ENCODE peak calls at places on chromosomes 11 and 22, in seven cellular contexts. T is trophoblast cell, F is mesendoderm, I is IMR-90, P is H1, Q is mesenchymal stem cell, O is neuronal stem cell. K is an unnamed sample.
A peak's percentile ranks its signal among the peaks of the same experiment; 100 is the strongest.

GRCh38 chr11:100841711-100842407 is 154.8 kb downstream of the ARHGAP42 start:
- DNase-seq in F (no peak), Q (no peak), P (no peak), I (no peak), T (no peak), O (no peak), K (no peak)

GRCh38 chr11:17782145-17782544 is 47.6 kb downstream of the KCNC1 start:
- DNase-seq in I (no peak), T (no peak), P (no peak), Q (no peak), O (no peak), F (no peak), K (no peak)

GRCh38 chr11:73693877-73694525 is 47.6 kb downstream of the PLEKHB1 start:
- DNase-seq in T (no peak), O (no peak), P (no peak), I (no peak), F (no peak), Q (no peak), K (no peak)

GRCh38 chr22:46083383-46084350 is 66.7 kb upstream of the PPARA start:
- DNase-seq in T (no peak), F (no peak), Q (no peak), O (no peak), I (no peak), P (no peak), K (no peak)

GRCh38 chr11:128714881-128715280 is 21.0 kb downstream of the FLI1 start:
- DNase-seq in F (no peak), O (no peak), Q (peak; percentile 99), T (peak; percentile 72), P (no peak), I (peak; percentile 97), K (no peak)

GRCh38 chr11:78313181-78313788 is 104.3 kb downstream of the GAB2 start:
- DNase-seq in F (no peak), I (peak; percentile 79), T (no peak), Q (peak; percentile 74), O (no peak), P (no peak), K (no peak)

GRCh38 chr22:29457730-29458129 is 19.3 kb downstream of the RFPL1 start:
- DNase-seq in I (peak; percentile 37), P (no peak), O (peak; percentile 62), Q (peak; percentile 51), F (peak; percentile 93), T (no peak), K (peak; percentile 84)

GRCh38 chr11:72627594-72628281 is 46.5 kb downstream of the PDE2A start:
- DNase-seq in I (no peak), T (no peak), O (no peak), P (no peak), F (no peak), Q (no peak), K (no peak)

GRCh38 chr22:31056986-31057599 is 24.0 kb upstream of the SMTN start:
- DNase-seq in F (no peak), Q (no peak), P (no peak), T (no peak), O (no peak), I (no peak), K (no peak)

GRCh38 chr22:42641801-42642413 is 1.5 kb upstream of the ATP5MGL start:
- DNase-seq in Q (peak; percentile 27), I (no peak), O (no peak), P (no peak), T (no peak), F (no peak), K (no peak)

GRCh38 chr22:42636506-42636905 is 3.9 kb downstream of the ATP5MGL start:
- DNase-seq in Q (no peak), T (no peak), P (no peak), O (no peak), F (no peak), I (no peak), K (no peak)

GRCh38 chr22:42639541-42640241 is 710 bp downstream of the ATP5MGL start:
- DNase-seq in T (no peak), O (no peak), F (no peak), I (no peak), Q (peak; percentile 54), P (no peak), K (no peak)

GRCh38 chr22:42635531-42635930 is 4.9 kb downstream of the ATP5MGL start:
- DNase-seq in T (peak; percentile 90), I (peak; percentile 90), Q (peak; percentile 93), P (no peak), O (no peak), F (no peak), K (no peak)

GRCh38 chr22:42637555-42637954 is 2.8 kb downstream of the ATP5MGL start:
- DNase-seq in P (no peak), Q (no peak), I (no peak), T (no peak), O (no peak), F (no peak), K (peak; percentile 28)
- H4K8ac ChIP-seq in P (peak overlapping the region; percentile 4), Q (no peak overlapping the region), I (no peak overlapping the region), T (no peak overlapping the region), O (no peak overlapping the region), F (no peak overlapping the region), K (no peak overlapping the region)

DNA sequence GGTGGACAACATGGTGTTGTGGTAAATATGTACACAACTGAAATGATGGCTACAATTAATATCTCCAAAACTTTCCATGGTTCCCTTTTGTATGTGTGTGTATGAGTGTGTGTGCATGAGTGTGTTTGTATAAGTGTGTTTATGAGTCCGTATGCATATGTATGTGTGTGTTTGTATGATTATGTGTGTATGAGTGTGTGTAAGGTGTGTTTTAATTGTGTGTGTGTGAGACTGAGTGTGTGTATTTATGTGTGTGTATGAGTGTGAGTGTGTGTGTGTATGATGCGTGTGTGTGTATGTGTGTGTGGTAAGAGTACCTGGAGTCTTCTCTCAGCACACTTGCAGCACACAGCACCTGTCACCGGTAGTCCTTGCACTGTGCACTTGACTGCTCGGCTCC is 7.8 kb downstream of the KRTAP5-9 start:
- DNase-seq in O (no peak), F (no peak), I (no peak), T (no peak), Q (no peak), P (no peak), K (no peak)
- H4K8ac ChIP-seq in O (no peak overlapping the region), F (no peak overlapping the region), I (no peak overlapping the region), T (no peak overlapping the region), Q (no peak overlapping the region), P (no peak overlapping the region), K (no peak overlapping the region)

DNA sequence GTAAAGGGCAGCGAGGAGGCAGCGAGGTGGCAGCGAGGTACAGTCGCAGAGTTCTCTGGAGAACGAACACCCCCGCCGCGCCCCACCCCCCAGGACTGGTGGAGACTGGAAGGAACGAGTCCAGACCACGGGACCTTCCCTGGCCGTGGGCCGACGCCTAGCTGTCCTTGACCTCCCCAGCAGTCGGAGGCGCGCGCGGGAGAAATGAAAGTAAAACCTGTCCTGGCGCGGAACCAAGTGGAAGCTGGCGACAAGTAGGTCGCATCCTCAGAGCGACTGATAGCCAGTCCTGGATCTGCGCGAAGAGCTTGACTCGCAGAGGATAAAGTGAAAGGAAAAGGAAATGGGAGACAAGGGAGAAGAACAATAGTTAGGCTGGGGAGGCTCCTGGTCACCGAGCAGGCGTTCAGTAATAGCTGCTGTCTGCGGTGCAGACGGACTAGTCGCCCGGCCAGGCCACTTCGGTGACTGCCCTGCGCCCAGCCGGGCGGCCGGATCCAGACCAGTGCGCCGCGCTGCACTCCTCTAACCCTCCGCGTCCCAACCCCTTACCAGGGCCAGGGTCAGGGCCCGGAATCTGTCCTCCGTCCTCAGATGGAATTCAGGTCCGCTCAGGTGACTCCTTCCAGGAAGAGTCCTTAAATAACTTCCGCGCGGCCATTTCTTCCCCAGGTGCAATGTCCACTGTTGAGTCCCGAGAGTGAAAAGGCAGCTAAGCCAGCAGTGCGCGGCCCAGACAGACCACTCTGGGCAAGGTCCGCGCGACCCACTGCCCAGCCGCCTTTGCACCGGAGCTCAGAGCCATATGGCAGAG is 1.9 kb upstream of the ADM start:
- DNase-seq in F (peak; percentile 72), I (peak; percentile 59), T (peak; percentile 59), P (no peak), O (peak; percentile 46), Q (peak; percentile 85), K (peak; percentile 59)
- H4K8ac ChIP-seq in F (no peak overlapping the region), I (peak overlapping the region; percentile 70), T (peak overlapping the region; percentile 91), P (peak overlapping the region; percentile 95), O (no peak overlapping the region), Q (peak overlapping the region; percentile 99), K (no peak overlapping the region)

DNA sequence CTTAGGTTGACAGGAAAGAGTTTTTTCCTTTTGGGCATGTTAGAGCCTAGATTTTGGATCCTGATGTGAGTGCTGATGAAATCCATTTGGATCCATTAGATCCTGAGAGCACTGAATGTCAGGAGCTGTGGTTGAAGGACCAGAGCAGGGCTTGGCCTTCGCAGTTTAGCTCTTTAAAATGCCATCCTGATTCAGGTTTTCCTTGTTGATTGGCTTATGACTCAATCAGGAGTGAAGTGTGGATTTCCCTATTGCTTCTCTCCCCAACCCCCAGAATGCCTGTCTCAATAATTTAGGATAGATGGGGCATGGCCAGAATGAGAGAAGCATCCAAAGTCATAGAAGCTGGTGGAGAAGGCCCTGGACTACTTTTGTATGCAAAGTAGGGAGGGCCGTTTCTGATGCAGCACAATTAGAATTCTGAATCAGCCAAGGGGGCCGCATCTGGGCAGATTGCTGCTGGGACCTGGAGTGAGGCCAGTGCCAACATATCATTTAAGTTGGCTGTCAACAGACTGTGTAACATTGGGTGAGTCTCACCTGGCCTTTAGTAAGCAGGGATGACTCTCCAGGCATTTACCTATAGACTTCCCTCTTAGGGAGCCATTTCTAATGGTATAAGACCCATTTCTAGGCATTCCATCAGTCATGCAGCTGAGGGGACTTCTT is 80.5 kb downstream of the TEAD1 start:
- DNase-seq in T (no peak), F (no peak), P (no peak), I (no peak), O (no peak), Q (no peak), K (no peak)
- H4K8ac ChIP-seq in T (no peak overlapping the region), F (no peak overlapping the region), P (no peak overlapping the region), I (no peak overlapping the region), O (no peak overlapping the region), Q (no peak overlapping the region), K (no peak overlapping the region)

GRCh38 chr11:132351050-132351449 is 980.6 kb downstream of the NTM start:
- DNase-seq in F (no peak), O (no peak), I (no peak), Q (no peak), P (no peak), T (no peak), K (no peak)
- H4K8ac ChIP-seq in F (no peak overlapping the region), O (no peak overlapping the region), I (no peak overlapping the region), Q (no peak overlapping the region), P (no peak overlapping the region), T (no peak overlapping the region), K (no peak overlapping the region)

GRCh38 chr22:19959587-19960490 is 18.2 kb upstream of the TXNRD2 start:
- DNase-seq in Q (peak; percentile 71), I (no peak), F (no peak), P (no peak), O (no peak), T (no peak), K (no peak)
- H4K8ac ChIP-seq in Q (peak overlapping the region; percentile 94), I (no peak overlapping the region), F (no peak overlapping the region), P (peak overlapping the region; percentile 73), O (peak overlapping the region; percentile 72), T (peak overlapping the region; percentile 72), K (no peak overlapping the region)

K was measured in H9.